ENCODE peak calls at places on chromosome 16, in six cellular contexts. One of them, this sample, is unnamed.

GRCh38 chr16:3873482-3874173 is 6.9 kb downstream of the CREBBP start:
- DNase-seq in body of pancreas: no peak
- DNase-seq in breast epithelium: no peak
- DNase-seq in ovary: no peak
- DNase-seq in stomach: no peak
- DNase-seq in sigmoid colon: no peak
- DNase-seq in this sample: no peak

GRCh38 chr16:85602402-85602801 is 10.7 kb upstream of the GSE1 start:
- DNase-seq in body of pancreas: peak; percentile 51
- DNase-seq in breast epithelium: no peak
- DNase-seq in ovary: no peak
- DNase-seq in stomach: no peak
- DNase-seq in sigmoid colon: no peak
- DNase-seq in this sample: no peak

GRCh38 chr16:49700222-49700927 is 155.5 kb downstream of the ZNF423 start:
- DNase-seq in body of pancreas: peak; percentile 15
- DNase-seq in breast epithelium: no peak
- DNase-seq in ovary: peak; percentile 72
- DNase-seq in stomach: no peak
- DNase-seq in sigmoid colon: peak; percentile 77
- DNase-seq in this sample: no peak

GRCh38 chr16:87465306-87465705 is 27.5 kb downstream of the ZCCHC14 start:
- DNase-seq in body of pancreas: peak; percentile 94
- DNase-seq in breast epithelium: peak; percentile 65
- DNase-seq in ovary: peak; percentile 63
- DNase-seq in stomach: peak; percentile 90
- DNase-seq in sigmoid colon: peak; percentile 96
- DNase-seq in this sample: peak; percentile 70

GRCh38 chr16:85978291-85978775 is 79.4 kb downstream of the IRF8 start:
- DNase-seq in body of pancreas: no peak
- DNase-seq in breast epithelium: no peak
- DNase-seq in ovary: no peak
- DNase-seq in stomach: no peak
- DNase-seq in sigmoid colon: no peak
- DNase-seq in this sample: no peak

GRCh38 chr16:57128787-57129389 is 36.5 kb downstream of the CPNE2 start:
- DNase-seq in body of pancreas: no peak
- DNase-seq in breast epithelium: no peak
- DNase-seq in ovary: no peak
- DNase-seq in stomach: no peak
- DNase-seq in sigmoid colon: no peak
- DNase-seq in this sample: no peak

GRCh38 chr16:67110136-67110847 is 551 bp downstream of the PHAF1 start:
- DNase-seq in body of pancreas: peak; percentile 26
- DNase-seq in breast epithelium: no peak
- DNase-seq in ovary: no peak
- DNase-seq in stomach: no peak
- DNase-seq in sigmoid colon: no peak
- DNase-seq in this sample: no peak

GRCh38 chr16:84928679-84929420 is 82.5 kb downstream of the ZDHHC7 start:
- DNase-seq in body of pancreas: peak; percentile 33
- DNase-seq in breast epithelium: no peak
- DNase-seq in ovary: peak; percentile 78
- DNase-seq in stomach: peak; percentile 70
- DNase-seq in sigmoid colon: peak; percentile 94
- DNase-seq in this sample: peak; percentile 58

GRCh38 chr16:67555795-67556212 is 6.5 kb upstream of the CTCF start:
- DNase-seq in body of pancreas: no peak
- DNase-seq in breast epithelium: no peak
- DNase-seq in ovary: no peak
- DNase-seq in stomach: no peak
- DNase-seq in sigmoid colon: no peak
- DNase-seq in this sample: no peak

GRCh38 chr16:67995423-67995822 is 3.9 kb downstream of the DPEP2 start:
- DNase-seq in body of pancreas: no peak
- DNase-seq in breast epithelium: no peak
- DNase-seq in ovary: no peak
- DNase-seq in stomach: no peak
- DNase-seq in sigmoid colon: no peak
- DNase-seq in this sample: no peak

GRCh38 chr16:79848739-79849518 is 248.4 kb upstream of the MAF start:
- DNase-seq in body of pancreas: no peak
- DNase-seq in breast epithelium: peak; percentile 27
- DNase-seq in ovary: no peak
- DNase-seq in stomach: no peak
- DNase-seq in sigmoid colon: peak; percentile 68
- DNase-seq in this sample: no peak

GRCh38 chr16:11200523-11201063 is 55.4 kb downstream of the SOCS1 start:
- DNase-seq in body of pancreas: no peak
- DNase-seq in breast epithelium: no peak
- DNase-seq in ovary: no peak
- DNase-seq in stomach: no peak
- DNase-seq in sigmoid colon: no peak
- DNase-seq in this sample: no peak

GRCh38 chr16:49563666-49564065 is 190.1 kb downstream of the C16orf78 start:
- DNase-seq in body of pancreas: no peak
- DNase-seq in breast epithelium: no peak
- DNase-seq in ovary: no peak
- DNase-seq in stomach: no peak
- DNase-seq in sigmoid colon: no peak
- DNase-seq in this sample: no peak

GRCh38 chr16:12387786-12388185 is 411.3 kb downstream of the SNX29 start:
- DNase-seq in body of pancreas: no peak
- DNase-seq in breast epithelium: no peak
- DNase-seq in ovary: no peak
- DNase-seq in stomach: no peak
- DNase-seq in sigmoid colon: no peak
- DNase-seq in this sample: no peak

GRCh38 chr16:87243383-87243964 is 73.7 kb downstream of the C16orf95 start:
- DNase-seq in body of pancreas: no peak
- DNase-seq in breast epithelium: no peak
- DNase-seq in ovary: no peak
- DNase-seq in stomach: no peak
- DNase-seq in sigmoid colon: no peak
- DNase-seq in this sample: no peak

GRCh38 chr16:83345846-83346245 is 461.9 kb upstream of the HSBP1 start:
- DNase-seq in body of pancreas: no peak
- DNase-seq in breast epithelium: no peak
- DNase-seq in ovary: no peak
- DNase-seq in stomach: no peak
- DNase-seq in sigmoid colon: no peak
- DNase-seq in this sample: no peak

GRCh38 chr16:22007159-22007508 is 777 bp upstream of the MOSMO start:
- DNase-seq in body of pancreas: no peak
- DNase-seq in breast epithelium: no peak
- DNase-seq in ovary: no peak
- DNase-seq in stomach: no peak
- DNase-seq in sigmoid colon: no peak
- DNase-seq in this sample: no peak
- H3K4me3 ChIP-seq in body of pancreas: peak overlapping the region; percentile 68
- H3K4me3 ChIP-seq in breast epithelium: peak overlapping the region; percentile 85
- H3K4me3 ChIP-seq in ovary: peak overlapping the region; percentile 57
- H3K4me3 ChIP-seq in stomach: peak overlapping the region; percentile 93
- H3K4me3 ChIP-seq in sigmoid colon: peak overlapping the region; percentile 98
- H3K4me3 ChIP-seq in this sample: peak overlapping the region; percentile 87

GRCh38 chr16:24538756-24539294 is 541 bp upstream of the RBBP6 start:
- DNase-seq in body of pancreas: peak; percentile 75
- DNase-seq in breast epithelium: no peak
- DNase-seq in ovary: no peak
- DNase-seq in stomach: peak; percentile 67
- DNase-seq in sigmoid colon: no peak
- DNase-seq in this sample: no peak

GRCh38 chr16:24541534-24541933 is 2.2 kb downstream of the RBBP6 start:
- DNase-seq in body of pancreas: no peak
- DNase-seq in breast epithelium: no peak
- DNase-seq in ovary: no peak
- DNase-seq in stomach: no peak
- DNase-seq in sigmoid colon: no peak
- DNase-seq in this sample: no peak

GRCh38 chr16:24539850-24540484 is 601 bp downstream of the RBBP6 start:
- DNase-seq in body of pancreas: peak; percentile 69
- DNase-seq in breast epithelium: peak; percentile 43
- DNase-seq in ovary: peak; percentile 73
- DNase-seq in stomach: peak; percentile 67
- DNase-seq in sigmoid colon: peak; percentile 84
- DNase-seq in this sample: peak; percentile 69

GRCh38 chr16:24539295-24539849 is at the start of gene RBBP6:
- DNase-seq in body of pancreas: peak; percentile 96
- DNase-seq in breast epithelium: peak; percentile 95
- DNase-seq in ovary: peak; percentile 95
- DNase-seq in stomach: peak; percentile 96
- DNase-seq in sigmoid colon: peak; percentile 98
- DNase-seq in this sample: peak; percentile 95

GRCh38 chr16:24540575-24541240 is 1.3 kb downstream of the RBBP6 start:
- DNase-seq in body of pancreas: peak; percentile 33
- DNase-seq in breast epithelium: no peak
- DNase-seq in ovary: no peak
- DNase-seq in stomach: no peak
- DNase-seq in sigmoid colon: no peak
- DNase-seq in this sample: no peak
- TF ChIP-seq CTCF in body of pancreas: no peak
- TF ChIP-seq CTCF in breast epithelium: no peak
- TF ChIP-seq CTCF in ovary: no peak
- TF ChIP-seq CTCF in stomach: no peak
- TF ChIP-seq CTCF in sigmoid colon: no peak
- TF ChIP-seq CTCF in this sample: no peak

DNA sequence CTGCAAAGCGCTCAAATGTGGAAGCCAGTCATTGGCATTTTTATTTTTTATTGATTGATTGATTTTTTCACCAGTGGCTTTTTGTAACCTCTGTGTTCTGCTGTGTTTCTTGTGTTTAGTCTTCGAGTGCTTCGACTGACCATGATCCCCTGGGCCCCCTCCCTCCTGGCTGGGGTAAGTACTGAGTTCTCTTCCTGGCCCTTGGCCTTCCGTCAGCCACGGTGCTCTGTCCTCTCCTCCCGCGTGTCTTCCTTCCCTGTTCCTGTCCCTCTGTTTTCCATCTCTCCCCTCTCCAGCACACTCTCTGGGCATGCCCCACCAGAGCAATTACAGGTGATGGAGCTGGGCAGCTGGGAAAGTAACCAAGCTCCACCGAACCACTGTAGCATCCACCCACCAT is 25.8 kb upstream of the CLEC18A start:
- DNase-seq in body of pancreas: no peak
- DNase-seq in breast epithelium: no peak
- DNase-seq in ovary: no peak
- DNase-seq in stomach: no peak
- DNase-seq in sigmoid colon: no peak
- DNase-seq in this sample: no peak
- TF ChIP-seq POLR2A in body of pancreas: no peak
- TF ChIP-seq POLR2A in breast epithelium: no peak
- TF ChIP-seq POLR2A in ovary: no peak
- TF ChIP-seq POLR2A in stomach: no peak
- TF ChIP-seq POLR2A in sigmoid colon: no peak
- TF ChIP-seq POLR2A in this sample: no peak

GRCh38 chr16:17368511-17368910 is 102.2 kb downstream of the XYLT1 start:
- DNase-seq in body of pancreas: no peak
- DNase-seq in breast epithelium: no peak
- DNase-seq in ovary: no peak
- DNase-seq in stomach: no peak
- DNase-seq in sigmoid colon: no peak
- DNase-seq in this sample: no peak
- H3K4me3 ChIP-seq in body of pancreas: no peak overlapping the region
- H3K4me3 ChIP-seq in breast epithelium: no peak overlapping the region
- H3K4me3 ChIP-seq in ovary: no peak overlapping the region
- H3K4me3 ChIP-seq in stomach: no peak overlapping the region
- H3K4me3 ChIP-seq in sigmoid colon: no peak overlapping the region
- H3K4me3 ChIP-seq in this sample: no peak overlapping the region

DNA sequence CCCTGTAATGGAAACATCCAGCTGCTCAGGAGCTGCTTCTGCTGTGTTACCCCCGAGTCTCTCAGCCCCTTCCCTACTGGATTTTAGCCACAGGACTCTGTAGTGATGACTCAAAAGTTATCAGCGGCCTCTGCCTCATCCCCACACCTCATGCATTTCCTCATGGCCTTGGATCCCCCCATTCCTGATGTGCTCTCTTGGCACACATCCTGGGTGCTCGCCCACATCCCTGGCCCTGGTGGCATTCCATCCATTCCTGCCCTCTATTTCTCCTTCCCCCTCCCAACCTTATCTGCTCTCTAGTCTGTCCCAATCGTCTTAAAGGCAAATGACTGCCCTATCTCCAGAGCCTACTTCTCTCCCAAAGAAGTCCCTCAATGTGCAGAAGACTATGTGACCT is 24.6 kb downstream of the MARF1 start:
- DNase-seq in body of pancreas: no peak
- DNase-seq in breast epithelium: no peak
- DNase-seq in ovary: no peak
- DNase-seq in stomach: no peak
- DNase-seq in sigmoid colon: no peak
- DNase-seq in this sample: no peak
- TF ChIP-seq CTCF in body of pancreas: no peak
- TF ChIP-seq CTCF in breast epithelium: no peak
- TF ChIP-seq CTCF in ovary: no peak
- TF ChIP-seq CTCF in stomach: no peak
- TF ChIP-seq CTCF in sigmoid colon: no peak
- TF ChIP-seq CTCF in this sample: no peak

GRCh38 chr16:30417447-30418349 is 10.3 kb downstream of the ZNF771 start:
- DNase-seq in body of pancreas: peak; percentile 92
- DNase-seq in breast epithelium: peak; percentile 46
- DNase-seq in ovary: peak; percentile 84
- DNase-seq in stomach: peak; percentile 90
- DNase-seq in sigmoid colon: peak; percentile 92
- DNase-seq in this sample: peak; percentile 90
- TF ChIP-seq POLR2A in body of pancreas: peak; percentile 76
- TF ChIP-seq POLR2A in breast epithelium: no peak
- TF ChIP-seq POLR2A in ovary: no peak
- TF ChIP-seq POLR2A in stomach: no peak
- TF ChIP-seq POLR2A in sigmoid colon: no peak
- TF ChIP-seq POLR2A in this sample: peak; percentile 65

DNA sequence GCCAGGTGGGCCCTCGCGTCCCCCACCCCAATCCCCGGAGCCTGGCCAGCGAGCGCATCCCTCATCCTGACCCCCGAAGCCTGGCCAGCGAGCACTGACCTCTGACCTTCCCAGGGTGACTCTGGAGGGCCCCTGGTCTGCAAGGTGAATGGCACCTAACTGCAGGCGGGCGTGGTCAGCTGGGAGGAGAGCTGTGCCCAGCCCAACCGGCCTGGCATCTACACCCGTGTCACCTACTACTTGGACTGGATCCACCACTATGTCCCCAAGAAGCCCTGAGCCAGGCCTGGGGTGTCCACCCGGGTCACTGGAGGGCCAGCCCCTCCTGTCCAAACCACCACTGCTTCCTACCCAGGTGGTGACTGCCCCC is 2.3 kb downstream of the TPSD1 start:
- DNase-seq in body of pancreas: no peak
- DNase-seq in breast epithelium: no peak
- DNase-seq in ovary: no peak
- DNase-seq in stomach: no peak
- DNase-seq in sigmoid colon: no peak
- DNase-seq in this sample: no peak
- H3K4me3 ChIP-seq in body of pancreas: no peak overlapping the region
- H3K4me3 ChIP-seq in breast epithelium: no peak overlapping the region
- H3K4me3 ChIP-seq in ovary: no peak overlapping the region
- H3K4me3 ChIP-seq in stomach: no peak overlapping the region
- H3K4me3 ChIP-seq in sigmoid colon: no peak overlapping the region
- H3K4me3 ChIP-seq in this sample: no peak overlapping the region

GRCh38 chr16:88927010-88927409 is 50.0 kb downstream of the CBFA2T3 start:
- DNase-seq in body of pancreas: peak; percentile 67
- DNase-seq in breast epithelium: no peak
- DNase-seq in ovary: no peak
- DNase-seq in stomach: no peak
- DNase-seq in sigmoid colon: no peak
- DNase-seq in this sample: peak; percentile 36
- TF ChIP-seq CTCF in body of pancreas: no peak
- TF ChIP-seq CTCF in breast epithelium: no peak
- TF ChIP-seq CTCF in ovary: no peak
- TF ChIP-seq CTCF in stomach: no peak
- TF ChIP-seq CTCF in sigmoid colon: no peak
- TF ChIP-seq CTCF in this sample: no peak

This sample was measured in transverse colon.